ENCODE peak calls at places on chromosomes 12 and 14, in five cellular contexts. X is GM23248; R is CD8-positive, alpha-beta T cell; M is HAP-1; C is IMR-90. F is an unnamed sample. For H3K36me3 and H3K27me3, the result is how much of the 10 kb centered on the place peaks cover.

GRCh38 chr12:57280234-57281062 is 29.5 kb upstream of the STAC3 start:
- DNase-seq in C (peak), R (peak), X (peak), M (no peak), F (peak)

GRCh38 chr14:91059576-91060471 is 617 bp downstream of the RPS6KA5 start:
- DNase-seq in M (peak), R (peak), C (no peak), X (peak), F (peak)

GRCh38 chr12:94789510-94790225 is 139.3 kb upstream of the TMCC3 start:
- DNase-seq in M (no peak), C (no peak), R (no peak), X (no peak), F (no peak)

GRCh38 chr12:21831671-21832357 is 57.3 kb upstream of the KCNJ8 start:
- DNase-seq in R (no peak), C (peak), M (no peak), X (peak), F (no peak)

GRCh38 chr12:87274594-87275245 is 754.5 kb downstream of the C12orf50 start:
- DNase-seq in C (peak), X (peak), R (no peak), M (peak), F (peak)

GRCh38 chr14:89206426-89206825 is 210.6 kb downstream of the FOXN3 start:
- DNase-seq in C (no peak), X (peak), R (no peak), M (no peak), F (no peak)

GRCh38 chr12:130041983-130042812 is 120.1 kb upstream of the FZD10 start:
- DNase-seq in R (no peak), C (no peak), M (no peak), X (peak), F (peak)

GRCh38 chr14:76396714-76397187 is 20.8 kb downstream of the ESRRB start:
- DNase-seq in M (no peak), R (no peak), X (no peak), C (no peak), F (no peak)

GRCh38 chr14:72891666-72892102 is 2.2 kb downstream of the DPF3 start:
- DNase-seq in C (no peak), M (no peak), R (no peak), X (no peak), F (no peak)

GRCh38 chr14:85532981-85533820 is 3.3 kb downstream of the FLRT2 start:
- DNase-seq in X (peak), R (no peak), M (peak), C (peak), F (peak)

GRCh38 chr14:106691601-106692291 is 1165.4 kb downstream of the TMEM121 start:
- DNase-seq in C (no peak), R (peak), X (peak), M (no peak), F (no peak)

GRCh38 chr12:124524231-124524925 is 43.0 kb downstream of the NCOR2 start:
- DNase-seq in C (peak), X (peak), R (no peak), M (no peak), F (no peak)

GRCh38 chr14:105390849-105391500 is 7.4 kb upstream of the TEX22 start:
- DNase-seq in C (no peak), R (no peak), M (no peak), X (no peak), F (no peak)

GRCh38 chr12:96120359-96121100 is 73.6 kb upstream of the ELK3 start:
- DNase-seq in C (no peak), X (no peak), R (no peak), M (no peak), F (peak)

GRCh38 chr12:70243510-70244331 is 488 bp downstream of the CNOT2 start:
- DNase-seq in C (peak), X (peak), R (peak), M (peak), F (peak)

GRCh38 chr12:52199294-52199920 is 7.6 kb upstream of the KRT80 start:
- DNase-seq in R (no peak), C (no peak), X (no peak), M (no peak), F (no peak)

GRCh38 chr12:56151672-56152131 is 685 bp upstream of the MYL6B start:
- DNase-seq in M (peak), R (peak), C (no peak), X (peak), F (peak)

GRCh38 chr12:111430418-111431353 is 25.0 kb downstream of the SH2B3 start:
- DNase-seq in R (no peak), C (no peak), M (no peak), X (no peak), F (peak)

GRCh38 chr14:35174342-35174741 is 52.0 kb downstream of the PRORP start:
- DNase-seq in X (no peak), C (no peak), M (no peak), R (no peak), F (no peak)

GRCh38 chr12:80189241-80189640 is 89.9 kb downstream of the OTOGL start:
- DNase-seq in R (no peak), X (peak), C (peak), M (no peak), F (no peak)

GRCh38 chr12:105170139-105170538 is 62.6 kb downstream of the WASHC4 start:
- DNase-seq in R (no peak), X (no peak), M (no peak), C (no peak), F (no peak)

GRCh38 chr12:105167346-105167745 is 59.8 kb downstream of the WASHC4 start:
- DNase-seq in R (no peak), C (peak), X (peak), M (no peak), F (no peak)

GRCh38 chr12:105164068-105164467 is 56.5 kb downstream of the WASHC4 start:
- DNase-seq in M (no peak), X (no peak), R (no peak), C (no peak), F (no peak)

GRCh38 chr12:105166736-105167135 is 59.2 kb downstream of the WASHC4 start:
- DNase-seq in M (no peak), R (no peak), X (peak), C (peak), F (no peak)

GRCh38 chr12:105168006-105168405 is 60.5 kb downstream of the WASHC4 start:
- DNase-seq in C (no peak), X (no peak), M (no peak), R (no peak), F (no peak)
- H3K36me3 ChIP-seq in C (under half), X (half or more), M (half or more), R (under half), F (under half)

GRCh38 chr12:5435161-5435560 is 3.3 kb downstream of the NTF3 start:
- DNase-seq in C (no peak), R (no peak), M (no peak), X (no peak), F (no peak)
- H3K4me3 ChIP-seq in C (no peak), R (no peak), M (no peak), X (no peak), F (no peak)

DNA sequence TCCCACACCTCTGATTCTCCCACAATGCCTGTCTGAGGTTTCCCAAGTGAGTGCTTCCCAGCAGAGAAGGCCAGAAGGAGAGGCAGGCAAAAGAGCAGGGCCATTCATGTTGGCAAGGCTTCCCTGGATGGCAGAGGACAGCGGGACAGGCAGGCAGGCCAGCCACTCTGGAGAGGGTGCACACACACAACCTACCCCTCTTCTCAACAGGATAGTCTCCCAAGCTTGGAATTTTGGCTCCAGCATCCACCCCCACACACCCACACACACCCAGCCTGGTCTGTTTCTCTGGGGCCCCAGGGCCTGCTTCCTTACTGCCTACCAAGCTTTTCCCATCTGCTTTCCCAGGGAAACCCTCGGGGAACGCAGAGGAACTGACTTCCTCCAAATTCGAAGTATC is 15.4 kb upstream of the RACGAP1 start:
- DNase-seq in C (no peak), M (no peak), X (no peak), R (no peak), F (no peak)
- H3K27me3 ChIP-seq in C (under half), M (under half), X (under half), R (under half), F (under half)

DNA sequence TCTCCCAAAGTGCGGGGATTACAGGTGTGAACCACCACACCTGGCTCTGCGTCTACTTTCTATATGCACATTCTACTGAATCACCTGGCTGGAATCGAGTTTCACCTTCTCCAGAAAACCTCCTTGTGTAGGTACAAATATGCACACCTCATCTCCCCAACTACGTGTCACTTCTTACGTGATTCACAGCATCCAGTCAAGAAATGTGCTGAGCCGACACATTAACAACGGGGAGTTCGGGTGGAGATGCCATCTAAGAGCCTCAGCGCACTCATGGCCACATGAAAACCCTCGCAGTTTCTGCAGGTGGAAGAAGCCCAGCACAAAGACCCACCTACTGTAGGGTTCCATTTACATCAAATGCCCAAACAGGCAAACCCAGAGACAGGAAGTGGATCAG is 29.3 kb downstream of the P2RX2 start:
- DNase-seq in X (no peak), M (no peak), C (no peak), R (no peak), F (no peak)
- H3K36me3 ChIP-seq in X (under half), M (half or more), C (under half), R (under half), F (under half)

GRCh38 chr12:120121343-120121742 is 4.8 kb upstream of the RAB35 start:
- DNase-seq in R (no peak), X (no peak), M (no peak), C (no peak), F (no peak)
- H3K4me3 ChIP-seq in R (no peak), X (no peak), M (no peak), C (no peak), F (no peak)

GRCh38 chr14:70189678-70190077 is 927 bp upstream of the SLC8A3 start:
- DNase-seq in X (no peak), M (no peak), C (no peak), R (no peak), F (peak)

GRCh38 chr14:70188292-70188607 is 501 bp downstream of the SLC8A3 start:
- DNase-seq in R (no peak), C (no peak), M (no peak), X (peak), F (no peak)

GRCh38 chr14:70190156-70190555 is 1.4 kb upstream of the SLC8A3 start:
- DNase-seq in C (no peak), M (no peak), R (no peak), X (no peak), F (peak)

GRCh38 chr14:70186826-70187483 is 1.8 kb downstream of the SLC8A3 start:
- DNase-seq in X (no peak), M (no peak), C (no peak), R (no peak), F (peak)

GRCh38 chr14:70188608-70189540 is at the start of gene SLC8A3:
- DNase-seq in X (peak), C (peak), M (no peak), R (no peak), F (peak)
- H3K27me3 ChIP-seq in X (under half), C (under half), M (under half), R (under half), F (under half)

GRCh38 chr12:38123566-38124246 is 192.9 kb upstream of the ALG10B start:
- DNase-seq in C (no peak), M (no peak), R (no peak), X (no peak), F (no peak)

GRCh38 chr12:38118632-38119031 is 197.9 kb upstream of the ALG10B start:
- DNase-seq in R (no peak), C (no peak), M (no peak), X (no peak), F (no peak)

GRCh38 chr12:38120438-38120837 is 196.1 kb upstream of the ALG10B start:
- DNase-seq in M (no peak), C (no peak), R (no peak), X (no peak), F (no peak)

DNA sequence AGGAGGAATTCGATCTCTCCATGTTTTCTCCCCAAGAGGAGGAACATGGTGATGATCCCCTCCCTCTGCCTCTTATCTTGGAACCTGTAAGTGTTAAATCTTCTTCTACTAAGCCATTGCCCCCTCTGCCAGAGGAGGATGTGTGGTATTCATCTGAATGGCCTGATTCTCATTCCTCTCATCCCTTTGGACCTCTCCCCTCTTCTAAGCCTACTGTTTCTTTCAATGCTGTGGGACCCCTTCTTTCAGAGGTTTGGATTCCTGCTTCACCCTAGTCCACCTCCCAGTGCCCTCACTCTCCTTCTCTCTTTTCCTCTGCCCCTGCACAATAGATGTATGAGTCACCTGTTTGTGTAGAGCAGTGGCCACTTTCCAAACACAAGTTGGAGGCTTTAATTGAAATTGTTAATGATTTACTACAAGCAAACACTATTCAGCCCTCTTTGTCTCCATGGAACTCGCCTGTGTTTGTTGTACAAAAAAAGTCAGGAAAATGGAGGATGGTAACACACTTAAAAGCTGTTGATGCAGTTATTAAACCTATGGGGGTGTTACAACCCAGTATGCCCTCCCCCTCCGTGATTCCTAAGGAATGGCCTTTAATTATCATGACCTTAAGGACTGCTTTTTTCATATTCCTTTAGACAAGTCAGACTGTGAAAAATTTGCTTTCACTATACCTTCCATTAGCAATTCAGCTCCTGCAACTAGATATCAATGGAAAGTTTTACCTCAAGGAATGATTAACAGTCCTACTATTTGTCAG is 192.1 kb upstream of the ALG10B start:
- DNase-seq in M (no peak), X (no peak), C (no peak), R (no peak), F (no peak)
- H3K36me3 ChIP-seq in M (under half), X (under half), C (under half), R (under half), F (under half)

GRCh38 chr12:27823038-27823437 is 43.0 kb upstream of the MANSC4 start:
- DNase-seq in X (no peak), M (no peak), C (no peak), R (no peak), F (no peak)

GRCh38 chr12:27821259-27821973 is 41.4 kb upstream of the MANSC4 start:
- DNase-seq in X (peak), M (peak), R (no peak), C (peak), F (peak)

GRCh38 chr12:27820564-27820963 is 40.5 kb upstream of the MANSC4 start:
- DNase-seq in R (no peak), X (no peak), M (no peak), C (no peak), F (no peak)

GRCh38 chr12:27824126-27824842 is 44.2 kb upstream of the MANSC4 start:
- DNase-seq in C (no peak), X (no peak), R (no peak), M (no peak), F (no peak)

DNA sequence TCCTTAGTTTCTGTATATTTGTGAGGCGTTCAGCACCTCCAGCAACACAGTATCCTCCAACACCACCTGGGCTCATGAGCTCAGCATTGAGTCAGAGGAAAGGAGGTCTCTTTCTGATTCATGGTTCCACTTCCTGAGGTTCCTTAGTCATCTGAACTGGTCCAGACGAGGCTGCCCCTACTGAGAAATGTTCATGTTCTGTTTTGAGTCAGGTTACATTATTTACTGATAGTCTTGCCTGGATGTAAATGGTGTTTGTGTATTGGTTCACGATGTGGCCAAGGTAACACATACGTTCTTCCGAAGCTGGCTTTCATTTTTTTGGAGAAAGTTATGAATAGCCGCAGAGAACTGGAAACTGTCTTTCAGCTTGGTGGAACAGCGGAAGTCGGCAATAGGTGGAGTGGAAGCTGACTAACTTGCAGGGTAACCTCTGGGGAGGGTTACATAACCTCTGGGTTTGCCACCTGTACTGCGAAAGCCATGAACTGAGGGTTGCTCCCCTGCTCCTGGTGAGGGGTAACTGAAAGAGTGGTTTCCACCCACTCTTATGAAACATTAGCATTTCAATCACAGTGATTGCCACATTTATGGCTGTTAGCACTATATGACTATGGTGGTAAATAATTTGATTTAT is 42.2 kb upstream of the MANSC4 start:
- DNase-seq in M (no peak), R (peak), X (peak), C (peak), F (no peak)
- H3K4me3 ChIP-seq in M (no peak), R (no peak), X (no peak), C (no peak), F (no peak)

GRCh38 chr12:26572131-26572530 is 260.9 kb downstream of the ITPR2 start:
- DNase-seq in M (no peak), C (peak), X (no peak), R (no peak), F (no peak)
- H3K27me3 ChIP-seq in M (under half), C (under half), X (under half), R (under half), F (under half)

DNA sequence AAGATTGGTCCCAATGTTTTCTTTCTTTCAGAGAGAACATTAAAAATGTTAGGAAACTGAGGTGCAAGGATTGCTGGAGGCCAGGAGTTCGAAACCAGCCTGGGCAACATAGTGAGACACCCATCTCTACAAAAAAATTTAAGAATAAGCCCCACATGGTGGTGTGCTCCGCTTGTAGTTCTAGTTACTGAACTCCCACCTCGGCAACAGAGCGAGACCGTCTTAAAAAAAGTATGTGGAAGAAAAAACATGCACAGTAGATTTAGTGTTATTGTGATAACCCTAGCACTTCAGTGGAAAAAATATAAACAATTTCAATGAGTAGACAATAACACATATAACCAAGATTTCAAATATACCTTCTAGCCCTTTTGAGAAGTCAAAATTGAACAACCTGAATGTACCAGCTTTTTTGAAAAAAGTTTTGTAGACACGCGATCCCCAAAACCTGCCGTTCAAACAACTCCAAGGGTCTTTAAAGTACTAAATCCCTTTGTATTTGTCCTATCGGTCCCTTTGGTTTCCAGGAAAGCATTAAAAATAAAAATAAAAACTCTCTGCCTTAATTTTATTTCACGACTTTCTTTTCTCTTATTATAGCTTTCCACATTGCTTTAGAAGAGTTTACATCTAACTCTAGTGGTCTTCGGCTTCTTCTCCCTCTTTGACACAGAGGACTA is 1.0 kb upstream of the ANO6 start:
- DNase-seq in C (peak), M (peak), X (peak), R (no peak), F (no peak)
- H3K36me3 ChIP-seq in C (under half), M (under half), X (under half), R (under half), F (under half)

F was measured in H7.